ENCODE peak calls at places on chromosomes 2 and 18, in four cellular contexts. J is endodermal cell, A is gastrocnemius medialis, O is transverse colon. F is an unnamed sample.

GRCh38 chr2:71530246-71530986 is 77.1 kb downstream of the DYSF start:
- DNase-seq in A (peak), O (no peak), J (peak), F (peak)

GRCh38 chr2:229578052-229578846 is 136.1 kb downstream of the DNER start:
- DNase-seq in J (peak), A (no peak), O (no peak), F (no peak)

GRCh38 chr18:22314406-22314805 is 103.3 kb downstream of the CTAGE1 start:
- DNase-seq in O (no peak), J (no peak), A (no peak), F (no peak)

GRCh38 chr2:53911434-53912189 is 51.8 kb upstream of the GPR75 start:
- DNase-seq in J (no peak), A (no peak), O (no peak), F (no peak)

GRCh38 chr2:98692090-98692991 is 38.6 kb downstream of the MGAT4A start:
- DNase-seq in J (no peak), O (no peak), A (no peak), F (no peak)

GRCh38 chr2:117958186-117958585 is 55.7 kb downstream of the CCDC93 start:
- DNase-seq in J (no peak), A (no peak), O (no peak), F (no peak)

GRCh38 chr18:74331404-74331803 is 15.8 kb downstream of the C18orf63 start:
- DNase-seq in A (no peak), O (no peak), J (no peak), F (peak)

GRCh38 chr2:191845248-191845715 is 1.6 kb downstream of the CAVIN2 start:
- DNase-seq in O (no peak), A (peak), J (no peak), F (no peak)

GRCh38 chr2:44962176-44962695 is 20.7 kb downstream of the SIX3 start:
- DNase-seq in O (no peak), J (peak), A (no peak), F (no peak)

GRCh38 chr2:238143239-238143951 is 4.9 kb downstream of the KLHL30 start:
- DNase-seq in A (peak), O (no peak), J (no peak), F (no peak)

GRCh38 chr2:50042794-50043193 is 888.5 kb upstream of the FSHR start:
- DNase-seq in O (no peak), J (no peak), A (no peak), F (no peak)

GRCh38 chr2:145016711-145017110 is 496.8 kb upstream of the ZEB2 start:
- DNase-seq in O (no peak), A (no peak), J (no peak), F (no peak)

GRCh38 chr2:67841711-67842110 is 221.1 kb downstream of the C1D start:
- DNase-seq in A (no peak), J (no peak), O (no peak), F (no peak)

GRCh38 chr18:2851771-2852170 is 5.0 kb downstream of the EMILIN2 start:
- DNase-seq in J (no peak), A (no peak), O (no peak), F (no peak)

GRCh38 chr2:237433920-237434319 is 20.0 kb upstream of the COL6A3 start:
- DNase-seq in O (no peak), J (no peak), A (no peak), F (peak)

GRCh38 chr2:55550368-55551102 is 31.0 kb downstream of the CFAP36 start:
- DNase-seq in O (no peak), J (no peak), A (no peak), F (peak)

GRCh38 chr2:189409647-189410046 is 31.6 kb upstream of the WDR75 start:
- DNase-seq in A (no peak), J (no peak), O (no peak), F (no peak)

GRCh38 chr18:13435596-13436333 is 217.2 kb downstream of the LDLRAD4 start:
- DNase-seq in J (no peak), O (no peak), A (no peak), F (no peak)

GRCh38 chr18:40534748-40535147 is 1420.3 kb upstream of the PIK3C3 start:
- DNase-seq in J (no peak), O (no peak), A (no peak), F (no peak)

GRCh38 chr2:63049291-63050185 is 1.1 kb upstream of the OTX1 start:
- DNase-seq in J (peak), A (no peak), O (no peak), F (peak)

GRCh38 chr2:9570182-9571060 is 14.8 kb upstream of the ADAM17 start:
- DNase-seq in J (no peak), O (no peak), A (no peak), F (no peak)